ENCODE peak calls at places on chromosomes 7 and 10, in eight cellular contexts. One of them, this sample, is unnamed.

GRCh38 chr7:91883676-91884362 is 3.3 kb upstream of the MTERF1 start:
- DNase-seq in NB4: no peak
- DNase-seq in tibial artery: no peak
- DNase-seq in stomach: no peak
- DNase-seq in transverse colon: no peak
- DNase-seq in SK-N-SH: no peak
- DNase-seq in psoas muscle: no peak
- DNase-seq in CD8-positive, alpha-beta T cell: no peak
- DNase-seq in this sample: no peak

GRCh38 chr10:1610986-1611770 is 126.1 kb downstream of the ADARB2 start:
- DNase-seq in NB4: no peak
- DNase-seq in tibial artery: no peak
- DNase-seq in stomach: no peak
- DNase-seq in transverse colon: no peak
- DNase-seq in SK-N-SH: no peak
- DNase-seq in psoas muscle: no peak
- DNase-seq in CD8-positive, alpha-beta T cell: no peak
- DNase-seq in this sample: no peak

GRCh38 chr10:5419466-5420094 is 7.2 kb downstream of the NET1 start:
- DNase-seq in NB4: no peak
- DNase-seq in tibial artery: no peak
- DNase-seq in stomach: no peak
- DNase-seq in transverse colon: no peak
- DNase-seq in SK-N-SH: no peak
- DNase-seq in psoas muscle: no peak
- DNase-seq in CD8-positive, alpha-beta T cell: no peak
- DNase-seq in this sample: no peak

GRCh38 chr7:142418316-142418715 is 160.5 kb upstream of the PRSS58 start:
- DNase-seq in NB4: peak; percentile 54
- DNase-seq in tibial artery: no peak
- DNase-seq in stomach: no peak
- DNase-seq in transverse colon: no peak
- DNase-seq in SK-N-SH: no peak
- DNase-seq in psoas muscle: no peak
- DNase-seq in CD8-positive, alpha-beta T cell: no peak
- DNase-seq in this sample: no peak

GRCh38 chr7:51138121-51139085 is 178.2 kb downstream of the COBL start:
- DNase-seq in NB4: no peak
- DNase-seq in tibial artery: no peak
- DNase-seq in stomach: no peak
- DNase-seq in transverse colon: no peak
- DNase-seq in SK-N-SH: no peak
- DNase-seq in psoas muscle: no peak
- DNase-seq in CD8-positive, alpha-beta T cell: no peak
- DNase-seq in this sample: no peak

GRCh38 chr10:124578231-124579002 is 116.8 kb downstream of the LHPP start:
- DNase-seq in NB4: no peak
- DNase-seq in tibial artery: no peak
- DNase-seq in stomach: no peak
- DNase-seq in transverse colon: no peak
- DNase-seq in SK-N-SH: no peak
- DNase-seq in psoas muscle: peak; percentile 42
- DNase-seq in CD8-positive, alpha-beta T cell: no peak
- DNase-seq in this sample: no peak

GRCh38 chr10:78804356-78805032 is 264.3 kb upstream of the ZMIZ1 start:
- DNase-seq in NB4: no peak
- DNase-seq in tibial artery: peak; percentile 51
- DNase-seq in stomach: no peak
- DNase-seq in transverse colon: no peak
- DNase-seq in SK-N-SH: peak; percentile 50
- DNase-seq in psoas muscle: no peak
- DNase-seq in CD8-positive, alpha-beta T cell: no peak
- DNase-seq in this sample: no peak

GRCh38 chr7:150515752-150516151 is 1.1 kb downstream of the GIMAP7 start:
- DNase-seq in NB4: no peak
- DNase-seq in tibial artery: no peak
- DNase-seq in stomach: no peak
- DNase-seq in transverse colon: no peak
- DNase-seq in SK-N-SH: no peak
- DNase-seq in psoas muscle: no peak
- DNase-seq in CD8-positive, alpha-beta T cell: peak; percentile 16
- DNase-seq in this sample: no peak

GRCh38 chr10:19479854-19480253 is 336.4 kb upstream of the PLXDC2 start:
- DNase-seq in NB4: no peak
- DNase-seq in tibial artery: no peak
- DNase-seq in stomach: no peak
- DNase-seq in transverse colon: no peak
- DNase-seq in SK-N-SH: no peak
- DNase-seq in psoas muscle: no peak
- DNase-seq in CD8-positive, alpha-beta T cell: no peak
- DNase-seq in this sample: no peak

GRCh38 chr7:156612930-156613329 is 27.6 kb upstream of the RNF32 start:
- DNase-seq in NB4: peak; percentile 30
- DNase-seq in tibial artery: no peak
- DNase-seq in stomach: no peak
- DNase-seq in transverse colon: no peak
- DNase-seq in SK-N-SH: no peak
- DNase-seq in psoas muscle: no peak
- DNase-seq in CD8-positive, alpha-beta T cell: peak; percentile 65
- DNase-seq in this sample: no peak

GRCh38 chr10:68900427-68901105 is 549 bp upstream of the DDX50 start:
- DNase-seq in NB4: no peak
- DNase-seq in tibial artery: peak; percentile 61
- DNase-seq in stomach: no peak
- DNase-seq in transverse colon: no peak
- DNase-seq in SK-N-SH: no peak
- DNase-seq in psoas muscle: peak; percentile 88
- DNase-seq in CD8-positive, alpha-beta T cell: no peak
- DNase-seq in this sample: peak; percentile 12

GRCh38 chr7:98283887-98284222 is 2.4 kb downstream of the BRI3 start:
- DNase-seq in NB4: no peak
- DNase-seq in tibial artery: no peak
- DNase-seq in stomach: no peak
- DNase-seq in transverse colon: no peak
- DNase-seq in SK-N-SH: no peak
- DNase-seq in psoas muscle: no peak
- DNase-seq in CD8-positive, alpha-beta T cell: no peak
- DNase-seq in this sample: no peak

GRCh38 chr10:131094406-131095108 is 217.0 kb downstream of the TCERG1L start:
- DNase-seq in NB4: no peak
- DNase-seq in tibial artery: no peak
- DNase-seq in stomach: no peak
- DNase-seq in transverse colon: no peak
- DNase-seq in SK-N-SH: no peak
- DNase-seq in psoas muscle: peak; percentile 1
- DNase-seq in CD8-positive, alpha-beta T cell: no peak
- DNase-seq in this sample: no peak

GRCh38 chr10:21314234-21314633 is 211.2 kb downstream of the SKIDA1 start:
- DNase-seq in NB4: no peak
- DNase-seq in tibial artery: no peak
- DNase-seq in stomach: no peak
- DNase-seq in transverse colon: no peak
- DNase-seq in SK-N-SH: no peak
- DNase-seq in psoas muscle: no peak
- DNase-seq in CD8-positive, alpha-beta T cell: no peak
- DNase-seq in this sample: no peak

GRCh38 chr7:81584667-81585066 is 185.2 kb downstream of the HGF start:
- DNase-seq in NB4: no peak
- DNase-seq in tibial artery: no peak
- DNase-seq in stomach: no peak
- DNase-seq in transverse colon: no peak
- DNase-seq in SK-N-SH: no peak
- DNase-seq in psoas muscle: no peak
- DNase-seq in CD8-positive, alpha-beta T cell: no peak
- DNase-seq in this sample: no peak

GRCh38 chr10:110398419-110399162 is 93.9 kb upstream of the SMNDC1 start:
- DNase-seq in NB4: peak; percentile 48
- DNase-seq in tibial artery: peak; percentile 67
- DNase-seq in stomach: peak; percentile 79
- DNase-seq in transverse colon: peak; percentile 84
- DNase-seq in SK-N-SH: no peak
- DNase-seq in psoas muscle: no peak
- DNase-seq in CD8-positive, alpha-beta T cell: no peak
- DNase-seq in this sample: peak; percentile 90

GRCh38 chr7:73891178-73891885 is 30.4 kb downstream of the TMEM270 start:
- DNase-seq in NB4: no peak
- DNase-seq in tibial artery: no peak
- DNase-seq in stomach: no peak
- DNase-seq in transverse colon: no peak
- DNase-seq in SK-N-SH: peak; percentile 44
- DNase-seq in psoas muscle: peak; percentile 42
- DNase-seq in CD8-positive, alpha-beta T cell: no peak
- DNase-seq in this sample: no peak

GRCh38 chr10:91190388-91190870 is 30.0 kb upstream of the PCGF5 start:
- DNase-seq in NB4: no peak
- DNase-seq in tibial artery: no peak
- DNase-seq in stomach: no peak
- DNase-seq in transverse colon: no peak
- DNase-seq in SK-N-SH: no peak
- DNase-seq in psoas muscle: no peak
- DNase-seq in CD8-positive, alpha-beta T cell: no peak
- DNase-seq in this sample: no peak

GRCh38 chr10:91194497-91195179 is 25.8 kb upstream of the PCGF5 start:
- DNase-seq in NB4: no peak
- DNase-seq in tibial artery: no peak
- DNase-seq in stomach: no peak
- DNase-seq in transverse colon: no peak
- DNase-seq in SK-N-SH: no peak
- DNase-seq in psoas muscle: no peak
- DNase-seq in CD8-positive, alpha-beta T cell: no peak
- DNase-seq in this sample: no peak

GRCh38 chr10:91188889-91189288 is 31.6 kb upstream of the PCGF5 start:
- DNase-seq in NB4: no peak
- DNase-seq in tibial artery: no peak
- DNase-seq in stomach: no peak
- DNase-seq in transverse colon: no peak
- DNase-seq in SK-N-SH: no peak
- DNase-seq in psoas muscle: no peak
- DNase-seq in CD8-positive, alpha-beta T cell: no peak
- DNase-seq in this sample: no peak

GRCh38 chr10:91191581-91191919 is 28.9 kb upstream of the PCGF5 start:
- DNase-seq in NB4: no peak
- DNase-seq in tibial artery: no peak
- DNase-seq in stomach: no peak
- DNase-seq in transverse colon: no peak
- DNase-seq in SK-N-SH: no peak
- DNase-seq in psoas muscle: no peak
- DNase-seq in CD8-positive, alpha-beta T cell: no peak
- DNase-seq in this sample: no peak

GRCh38 chr10:91190876-91191580 is 29.4 kb upstream of the PCGF5 start:
- DNase-seq in NB4: no peak
- DNase-seq in tibial artery: no peak
- DNase-seq in stomach: no peak
- DNase-seq in transverse colon: no peak
- DNase-seq in SK-N-SH: no peak
- DNase-seq in psoas muscle: no peak
- DNase-seq in CD8-positive, alpha-beta T cell: no peak
- DNase-seq in this sample: no peak
- H3K4me3 ChIP-seq in NB4: no peak overlapping the region
- H3K4me3 ChIP-seq in tibial artery: no peak overlapping the region
- H3K4me3 ChIP-seq in stomach: no peak overlapping the region
- H3K4me3 ChIP-seq in transverse colon: no peak overlapping the region
- H3K4me3 ChIP-seq in SK-N-SH: no peak overlapping the region
- H3K4me3 ChIP-seq in psoas muscle: no peak overlapping the region
- H3K4me3 ChIP-seq in CD8-positive, alpha-beta T cell: no peak overlapping the region
- H3K4me3 ChIP-seq in this sample: no peak overlapping the region

GRCh38 chr10:25694206-25694933 is 239.7 kb upstream of the MYO3A start:
- DNase-seq in NB4: no peak
- DNase-seq in tibial artery: no peak
- DNase-seq in stomach: no peak
- DNase-seq in transverse colon: no peak
- DNase-seq in SK-N-SH: no peak
- DNase-seq in psoas muscle: no peak
- DNase-seq in CD8-positive, alpha-beta T cell: no peak
- DNase-seq in this sample: no peak

GRCh38 chr10:25697412-25697811 is 236.6 kb upstream of the MYO3A start:
- DNase-seq in NB4: no peak
- DNase-seq in tibial artery: no peak
- DNase-seq in stomach: no peak
- DNase-seq in transverse colon: no peak
- DNase-seq in SK-N-SH: no peak
- DNase-seq in psoas muscle: no peak
- DNase-seq in CD8-positive, alpha-beta T cell: no peak
- DNase-seq in this sample: no peak

GRCh38 chr10:25695586-25695985 is 238.4 kb upstream of the MYO3A start:
- DNase-seq in NB4: no peak
- DNase-seq in tibial artery: no peak
- DNase-seq in stomach: no peak
- DNase-seq in transverse colon: no peak
- DNase-seq in SK-N-SH: peak; percentile 34
- DNase-seq in psoas muscle: no peak
- DNase-seq in CD8-positive, alpha-beta T cell: no peak
- DNase-seq in this sample: no peak

GRCh38 chr10:25694976-25695375 is 239.1 kb upstream of the MYO3A start:
- DNase-seq in NB4: no peak
- DNase-seq in tibial artery: no peak
- DNase-seq in stomach: no peak
- DNase-seq in transverse colon: no peak
- DNase-seq in SK-N-SH: no peak
- DNase-seq in psoas muscle: no peak
- DNase-seq in CD8-positive, alpha-beta T cell: no peak
- DNase-seq in this sample: no peak

GRCh38 chr10:25696013-25696708 is 237.9 kb upstream of the MYO3A start:
- DNase-seq in NB4: no peak
- DNase-seq in tibial artery: no peak
- DNase-seq in stomach: no peak
- DNase-seq in transverse colon: no peak
- DNase-seq in SK-N-SH: peak; percentile 34
- DNase-seq in psoas muscle: no peak
- DNase-seq in CD8-positive, alpha-beta T cell: no peak
- DNase-seq in this sample: no peak
- TF ChIP-seq CTCF in NB4: peak; percentile 4
- TF ChIP-seq CTCF in tibial artery: no peak
- TF ChIP-seq CTCF in stomach: no peak
- TF ChIP-seq CTCF in transverse colon: no peak
- TF ChIP-seq CTCF in SK-N-SH: no peak
- TF ChIP-seq CTCF in psoas muscle: no peak
- TF ChIP-seq CTCF in CD8-positive, alpha-beta T cell: no peak
- TF ChIP-seq CTCF in this sample: no peak

DNA sequence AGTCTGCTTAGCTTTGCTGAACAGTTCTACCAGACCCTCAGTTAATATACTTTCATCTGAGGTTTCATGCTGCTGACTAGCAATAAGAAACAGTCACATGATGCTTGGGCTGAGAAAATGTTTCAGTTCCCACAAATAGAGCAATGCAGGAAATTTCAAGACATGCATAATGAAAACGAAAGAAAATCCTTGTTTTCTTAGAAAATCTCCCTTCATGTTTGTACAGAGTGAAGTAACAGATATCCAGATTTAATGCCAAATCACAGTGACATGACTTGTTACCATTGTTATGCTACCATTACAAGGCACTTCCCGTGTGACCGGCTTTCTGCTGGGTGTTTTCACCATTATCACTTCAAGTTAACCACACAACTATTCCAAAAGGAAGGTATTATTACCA is 121.7 kb downstream of the DOCK4 start:
- DNase-seq in NB4: no peak
- DNase-seq in tibial artery: no peak
- DNase-seq in stomach: peak; percentile 31
- DNase-seq in transverse colon: no peak
- DNase-seq in SK-N-SH: no peak
- DNase-seq in psoas muscle: no peak
- DNase-seq in CD8-positive, alpha-beta T cell: no peak
- DNase-seq in this sample: no peak
- H3K4me3 ChIP-seq in NB4: no peak overlapping the region
- H3K4me3 ChIP-seq in tibial artery: no peak overlapping the region
- H3K4me3 ChIP-seq in stomach: no peak overlapping the region
- H3K4me3 ChIP-seq in transverse colon: no peak overlapping the region
- H3K4me3 ChIP-seq in SK-N-SH: no peak overlapping the region
- H3K4me3 ChIP-seq in psoas muscle: no peak overlapping the region
- H3K4me3 ChIP-seq in CD8-positive, alpha-beta T cell: no peak overlapping the region
- H3K4me3 ChIP-seq in this sample: no peak overlapping the region

GRCh38 chr10:26326874-26327273 is 110.3 kb downstream of the GAD2 start:
- DNase-seq in NB4: peak; percentile 21
- DNase-seq in tibial artery: no peak
- DNase-seq in stomach: no peak
- DNase-seq in transverse colon: no peak
- DNase-seq in SK-N-SH: no peak
- DNase-seq in psoas muscle: no peak
- DNase-seq in CD8-positive, alpha-beta T cell: no peak
- DNase-seq in this sample: no peak
- TF ChIP-seq CTCF in NB4: no peak
- TF ChIP-seq CTCF in tibial artery: no peak
- TF ChIP-seq CTCF in stomach: no peak
- TF ChIP-seq CTCF in transverse colon: no peak
- TF ChIP-seq CTCF in SK-N-SH: no peak
- TF ChIP-seq CTCF in psoas muscle: no peak
- TF ChIP-seq CTCF in CD8-positive, alpha-beta T cell: no peak
- TF ChIP-seq CTCF in this sample: no peak

This sample was measured in HFF-Myc.